ENCODE peak calls at places on chromosomes 4 and X, in seven cellular contexts. I is mammary epithelial cell, D is A549, P is AG10803, B is heart right ventricle, G is endothelial cell of umbilical vein, X is hepatocyte. A is an unnamed sample.

GRCh38 chr4:102717448-102718092 is 43.2 kb downstream of the MANBA start:
- DNase-seq in I (peak; percentile 65), D (peak; percentile 44), P (no peak), B (no peak), G (no peak), X (peak; percentile 35), A (no peak)

GRCh38 chrX:119249836-119250340 is 13.8 kb downstream of the PGRMC1 start:
- DNase-seq in I (no peak), D (no peak), P (no peak), B (no peak), G (no peak), X (no peak), A (no peak)

GRCh38 chr4:159607824-159608223 is 504.9 kb downstream of the RAPGEF2 start:
- DNase-seq in I (peak; percentile 42), D (no peak), P (no peak), B (no peak), G (no peak), X (no peak), A (no peak)

GRCh38 chr4:80266267-80266901 is at the start of gene FGF5:
- DNase-seq in I (peak; percentile 90), D (no peak), P (peak; percentile 92), B (peak; percentile 30), G (peak; percentile 38), X (peak; percentile 71), A (peak; percentile 94)

GRCh38 chr4:78545275-78546246 is 6.0 kb upstream of the ANXA3 start:
- DNase-seq in I (peak; percentile 69), D (no peak), P (peak; percentile 18), B (no peak), G (peak; percentile 56), X (no peak), A (no peak)

GRCh38 chrX:254630-255215 is 26.5 kb upstream of the PLCXD1 start:
- DNase-seq in I (no peak), D (no peak), P (no peak), B (no peak), G (no peak), X (peak; percentile 0), A (no peak)

GRCh38 chr4:1345905-1346780 is 865 bp upstream of the UVSSA start:
- DNase-seq in I (peak; percentile 37), D (peak; percentile 45), P (peak; percentile 53), B (peak; percentile 57), G (peak; percentile 61), X (peak; percentile 83), A (peak; percentile 43)

GRCh38 chrX:87409113-87409841 is 108.3 kb upstream of the KLHL4 start:
- DNase-seq in I (peak; percentile 68), D (peak; percentile 78), P (no peak), B (peak; percentile 36), G (peak; percentile 96), X (peak; percentile 82), A (peak; percentile 96)

GRCh38 chrX:71910526-71911022 is at the start of gene NHSL2:
- DNase-seq in I (no peak), D (peak; percentile 25), P (peak; percentile 2), B (peak; percentile 24), G (no peak), X (peak; percentile 32), A (no peak)

GRCh38 chr4:40651280-40651679 is 21.6 kb upstream of the RBM47 start:
- DNase-seq in I (no peak), D (no peak), P (no peak), B (no peak), G (no peak), X (no peak), A (no peak)

GRCh38 chrX:154714925-154715324 is 36.0 kb downstream of the GAB3 start:
- DNase-seq in I (no peak), D (peak; percentile 45), P (peak; percentile 47), B (peak; percentile 46), G (peak; percentile 62), X (peak; percentile 41), A (peak; percentile 56)

GRCh38 chr4:77581724-77582123 is 23.9 kb upstream of the CXCL13 start:
- DNase-seq in I (peak; percentile 56), D (no peak), P (no peak), B (no peak), G (no peak), X (no peak), A (no peak)

GRCh38 chrX:11366998-11367595 is 73.9 kb downstream of the AMELX start:
- DNase-seq in I (no peak), D (no peak), P (no peak), B (no peak), G (no peak), X (no peak), A (no peak)

GRCh38 chrX:55144697-55145096 is 55.9 kb downstream of the PAGE2 start:
- DNase-seq in I (no peak), D (no peak), P (no peak), B (no peak), G (no peak), X (no peak), A (no peak)

GRCh38 chr4:37914539-37914938 is 23.7 kb downstream of the TBC1D1 start:
- DNase-seq in I (no peak), D (no peak), P (no peak), B (no peak), G (no peak), X (no peak), A (no peak)

DNA sequence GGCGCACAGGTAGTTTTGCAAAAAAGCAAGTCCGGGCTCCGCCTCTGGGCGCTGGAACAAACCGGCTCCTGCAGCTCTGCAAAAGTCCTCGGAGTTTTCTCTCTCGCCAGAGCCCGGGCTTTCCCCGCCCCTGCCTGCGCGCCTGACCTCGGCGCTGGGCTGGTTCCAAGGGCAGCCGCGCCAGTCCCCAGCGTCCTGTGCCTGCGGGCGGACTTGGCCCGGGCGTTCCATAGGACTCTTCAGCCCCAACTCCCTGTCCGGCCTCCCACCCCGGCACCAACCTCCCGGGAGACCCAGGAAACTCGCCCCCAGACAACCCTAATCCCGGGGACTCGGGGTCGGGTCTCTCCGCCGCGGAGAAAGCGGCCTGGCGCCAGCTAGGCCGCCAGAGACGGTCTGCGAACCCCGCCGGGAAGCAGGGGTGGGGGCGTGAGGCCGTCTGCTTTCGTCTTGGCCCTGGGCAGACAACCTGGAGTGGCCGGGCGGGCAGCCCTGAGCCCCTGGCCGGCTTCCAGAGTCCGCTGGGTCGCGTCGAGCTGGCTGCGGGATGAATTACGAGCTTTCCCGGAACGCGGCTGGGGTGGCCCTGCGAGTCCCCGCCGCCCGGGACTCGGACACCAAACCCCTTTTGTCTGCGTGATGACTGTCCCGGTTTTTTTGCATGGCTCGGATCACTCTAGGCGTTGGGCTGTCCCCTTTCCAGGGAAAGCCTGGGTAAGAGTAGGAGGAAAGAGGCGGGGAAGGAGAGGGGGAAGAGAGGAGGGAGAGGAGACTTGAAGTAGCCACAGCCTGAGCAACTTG is 971 bp downstream of the MXRA5 start:
- DNase-seq in I (peak; percentile 63), D (no peak), P (peak; percentile 76), B (peak; percentile 22), G (no peak), X (peak; percentile 66), A (peak; percentile 57)
- H3K4me3 ChIP-seq in I (peak overlapping the region; percentile 36), D (no peak overlapping the region), P (peak overlapping the region; percentile 74), B (peak overlapping the region; percentile 49), G (no peak overlapping the region), X (peak overlapping the region; percentile 33), A (peak overlapping the region; percentile 59)

GRCh38 chrX:85084770-85085393 is 81.2 kb downstream of the APOOL start:
- DNase-seq in I (peak; percentile 14), D (peak; percentile 37), P (peak; percentile 31), B (no peak), G (peak; percentile 27), X (peak; percentile 48), A (peak; percentile 33)
- TF ChIP-seq CTCF in I (peak; percentile 78), D (peak; percentile 61), P (peak; percentile 85), B (peak; percentile 41), G (peak; percentile 60), X (peak; percentile 77), A (peak; percentile 87)

GRCh38 chr4:95541094-95541493 is 7.7 kb downstream of the UNC5C start:
- DNase-seq in I (peak; percentile 57), D (no peak), P (no peak), B (no peak), G (no peak), X (no peak), A (no peak)
- H3K4me3 ChIP-seq in I (no peak overlapping the region), D (no peak overlapping the region), P (no peak overlapping the region), B (no peak overlapping the region), G (no peak overlapping the region), X (no peak overlapping the region), A (no peak overlapping the region)

GRCh38 chr4:28075557-28075956 is 1214.9 kb downstream of the STIM2 start:
- DNase-seq in I (no peak), D (no peak), P (no peak), B (no peak), G (no peak), X (no peak), A (no peak)

DNA sequence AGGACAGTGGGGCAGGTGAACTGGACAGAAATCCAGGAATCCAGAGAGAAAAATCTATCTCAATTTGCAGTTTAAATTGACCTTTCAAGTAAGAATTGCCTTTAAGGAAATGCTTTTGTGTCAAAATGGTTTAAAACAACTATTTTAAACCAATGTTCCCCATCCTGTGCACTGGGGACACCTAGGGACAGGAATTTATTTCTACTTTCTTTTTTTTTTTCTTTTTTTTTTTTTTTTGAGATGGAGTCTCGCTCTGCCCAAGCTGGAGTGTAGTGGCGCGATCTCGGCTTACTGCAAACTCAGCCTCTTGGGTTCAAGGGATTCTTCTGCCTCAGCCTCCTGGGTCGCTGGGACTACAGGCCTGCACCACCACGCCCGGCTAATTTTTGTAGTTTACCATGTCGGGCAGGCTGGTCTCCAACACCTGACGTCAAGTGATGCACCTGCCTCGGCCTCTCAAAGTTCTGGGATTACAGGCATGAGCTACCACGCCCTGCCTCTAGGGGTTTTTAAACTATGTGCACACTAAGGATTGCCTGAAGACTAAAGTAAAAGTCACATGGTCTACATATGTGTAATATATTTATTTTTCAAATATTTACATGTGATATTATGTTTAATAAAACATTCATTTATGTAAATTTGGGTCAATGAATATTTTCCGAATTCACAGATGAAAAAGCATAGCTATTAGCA is 1213.4 kb downstream of the STIM2 start:
- DNase-seq in I (no peak), D (no peak), P (no peak), B (no peak), G (no peak), X (no peak), A (no peak)
- TF ChIP-seq CTCF in I (no peak), D (no peak), P (peak; percentile 2), B (no peak), G (no peak), X (peak; percentile 19), A (no peak)

DNA sequence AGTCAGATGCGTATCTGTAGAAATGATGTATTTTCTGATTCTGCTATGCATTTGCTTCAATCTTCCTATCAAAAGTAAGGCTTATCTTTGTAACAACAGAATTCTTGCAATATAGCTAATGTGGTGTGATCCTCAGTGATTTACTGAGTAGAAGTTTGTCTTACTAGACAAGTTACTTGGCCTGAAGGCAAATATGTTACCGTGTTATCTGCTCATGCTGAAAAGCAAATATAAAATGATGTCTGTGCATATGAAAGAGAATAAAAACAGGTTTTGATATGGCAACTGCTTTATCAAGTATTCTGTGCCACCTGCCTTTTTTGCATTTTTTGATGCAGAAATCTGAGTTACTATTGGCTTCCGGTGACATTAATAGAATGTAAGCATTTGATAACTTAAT is 92.6 kb downstream of the TIGD2 start:
- DNase-seq in I (no peak), D (no peak), P (no peak), B (no peak), G (no peak), X (no peak), A (no peak)
- H3K4me3 ChIP-seq in I (no peak overlapping the region), D (no peak overlapping the region), P (no peak overlapping the region), B (no peak overlapping the region), G (no peak overlapping the region), X (no peak overlapping the region), A (no peak overlapping the region)